ENCODE peak calls at places on chromosomes 13 and 19, in nine cellular contexts. T is GM13976; Q is naive thymus-derived CD4-positive, alpha-beta T cell; E is stimulated activated CD8-positive, alpha-beta memory T cell treated with anti-CD3 and anti-CD28 coated beads, Interleukin-4, amount 100 ng/mL, for 24 hours; J is iris pigment epithelial cell; N is progenitor cell of endocrine pancreas; D is kidney glomerular epithelial cell; R is head of caudate nucleus; M is activated naive CD8-positive, alpha-beta T cell treated with anti-CD3 and anti-CD28 coated beads for 36 hours. F is an unnamed sample.

GRCh38 chr19:23440791-23441190 is 45.5 kb upstream of the ZNF91 start:
- DNase-seq in E (no peak), N (no peak), Q (no peak), R (no peak), D (no peak), J (no peak), M (no peak), T (no peak), F (no peak)

GRCh38 chr19:38850976-38851621 is 1.3 kb upstream of the HNRNPL start:
- DNase-seq in J (peak; percentile 21), N (peak; percentile 19), R (peak; percentile 27), T (no peak), D (no peak), M (peak; percentile 58), E (no peak), Q (no peak), F (peak; percentile 41)

GRCh38 chr13:85970727-85971126 is 171.5 kb upstream of the SLITRK6 start:
- DNase-seq in D (peak; percentile 26), R (no peak), E (no peak), T (no peak), J (no peak), N (no peak), M (no peak), Q (no peak), F (no peak)

GRCh38 chr19:50803633-50804419 is 13.6 kb downstream of the ACP4 start:
- DNase-seq in R (no peak), Q (no peak), E (no peak), J (peak; percentile 18), T (peak; percentile 63), N (no peak), M (peak; percentile 52), D (no peak), F (peak; percentile 48)

GRCh38 chr13:40064723-40065122 is 409.3 kb downstream of the COG6 start:
- DNase-seq in D (no peak), M (no peak), T (no peak), Q (no peak), E (no peak), J (peak; percentile 74), R (no peak), N (no peak), F (no peak)

GRCh38 chr13:78589206-78589605 is 14.1 kb downstream of the POU4F1 start:
- DNase-seq in Q (no peak), R (no peak), M (no peak), T (peak; percentile 53), N (peak; percentile 69), D (no peak), E (no peak), J (no peak), F (no peak)

GRCh38 chr19:14566712-14567077 is 5.2 kb downstream of the NDUFB7 start:
- DNase-seq in M (no peak), J (no peak), D (no peak), T (peak; percentile 9), R (no peak), N (no peak), Q (no peak), E (no peak), F (no peak)

GRCh38 chr13:112803422-112803821 is 113.6 kb downstream of the ATP11A start:
- DNase-seq in R (no peak), N (no peak), J (no peak), E (no peak), D (no peak), M (no peak), Q (no peak), T (peak; percentile 63), F (no peak)

GRCh38 chr19:46579286-46579944 is 21.7 kb upstream of the CALM3 start:
- DNase-seq in J (no peak), M (peak; percentile 48), D (no peak), N (no peak), Q (no peak), T (peak; percentile 47), R (no peak), E (peak; percentile 48), F (peak; percentile 28)

GRCh38 chr13:106117035-106117434 is 418.4 kb downstream of the EFNB2 start:
- DNase-seq in Q (no peak), J (peak; percentile 71), E (no peak), N (no peak), M (no peak), D (no peak), R (no peak), T (no peak), F (no peak)

GRCh38 chr19:3006075-3006767 is 22.9 kb downstream of the TLE2 start:
- DNase-seq in D (no peak), R (no peak), E (no peak), T (no peak), Q (no peak), M (peak; percentile 30), J (no peak), N (no peak), F (no peak)

GRCh38 chr19:33419763-33420080 is 46.2 kb downstream of the CEBPG start:
- DNase-seq in R (no peak), T (no peak), M (no peak), D (no peak), N (no peak), J (no peak), E (no peak), Q (no peak), F (no peak)

GRCh38 chr19:50926144-50926543 is 14.9 kb upstream of the KLK4 start:
- DNase-seq in M (no peak), T (no peak), Q (no peak), D (no peak), R (no peak), J (no peak), E (no peak), N (no peak), F (no peak)

GRCh38 chr19:12648088-12648487 is 18.5 kb downstream of the MAN2B1 start:
- DNase-seq in Q (no peak), E (no peak), N (no peak), M (no peak), R (no peak), J (no peak), T (peak; percentile 28), D (no peak), F (no peak)

GRCh38 chr19:42362342-42362741 is 27.8 kb downstream of the CNFN start:
- DNase-seq in M (no peak), E (no peak), R (no peak), J (no peak), Q (no peak), N (no peak), T (no peak), D (no peak), F (no peak)

GRCh38 chr13:33542309-33543088 is 256.9 kb upstream of the STARD13 start:
- DNase-seq in N (peak; percentile 98), E (peak; percentile 98), R (peak; percentile 96), M (peak; percentile 99), J (peak; percentile 99), T (peak; percentile 91), D (peak; percentile 100), Q (peak; percentile 99), F (peak; percentile 98)

GRCh38 chr13:31431722-31432137 is 232.0 kb downstream of the B3GLCT start:
- DNase-seq in Q (no peak), E (peak; percentile 34), N (peak; percentile 37), D (no peak), J (peak; percentile 25), M (peak; percentile 21), T (peak; percentile 23), R (peak; percentile 47), F (peak; percentile 32)

GRCh38 chr19:33310606-33311325 is 8.4 kb upstream of the CEBPA start:
- DNase-seq in T (no peak), R (no peak), M (no peak), N (no peak), D (no peak), J (no peak), Q (no peak), E (no peak), F (no peak)

GRCh38 chr13:110773480-110773879 is 60.0 kb downstream of the ING1 start:
- DNase-seq in J (no peak), D (no peak), Q (no peak), M (no peak), N (no peak), R (no peak), T (no peak), E (no peak), F (no peak)

GRCh38 chr19:33622505-33622808 is 704 bp downstream of the CHST8 start:
- DNase-seq in M (peak; percentile 4), Q (no peak), R (no peak), J (peak; percentile 9), D (no peak), E (no peak), N (no peak), T (no peak), F (no peak)

GRCh38 chr13:46552302-46552680 is 679 bp upstream of the LRCH1 start:
- DNase-seq in Q (no peak), J (no peak), N (no peak), D (no peak), E (no peak), M (no peak), R (no peak), T (no peak), F (no peak)

GRCh38 chr19:38669532-38669931 is 22.1 kb downstream of the ACTN4 start:
- DNase-seq in T (no peak), J (no peak), M (no peak), E (no peak), N (no peak), R (no peak), Q (no peak), D (no peak), F (no peak)

GRCh38 chr13:22455036-22455435 is 725.7 kb upstream of the SGCG start:
- DNase-seq in D (no peak), R (no peak), T (no peak), M (no peak), N (no peak), Q (no peak), J (no peak), E (no peak), F (no peak)

GRCh38 chr19:57682226-57682766 is 519 bp downstream of the ZNF551 start:
- DNase-seq in T (no peak), Q (no peak), J (peak; percentile 16), N (no peak), M (no peak), D (no peak), E (no peak), R (no peak), F (no peak)

GRCh38 chr19:23554548-23554947 is 132.5 kb downstream of the ZNF675 start:
- DNase-seq in D (no peak), J (no peak), R (no peak), T (no peak), M (no peak), N (no peak), Q (no peak), E (no peak), F (no peak)

GRCh38 chr13:59877933-59878332 is 285.8 kb downstream of the DIAPH3 start:
- DNase-seq in E (no peak), D (no peak), M (no peak), N (no peak), T (no peak), R (no peak), J (no peak), Q (no peak), F (no peak)

GRCh38 chr19:14941189-14941588 is at the start of gene OR7C2:
- DNase-seq in T (no peak), N (no peak), J (no peak), Q (no peak), R (no peak), E (no peak), D (no peak), M (no peak), F (no peak)

GRCh38 chr19:1408300-1409203 is 1.2 kb downstream of the DAZAP1 start:
- DNase-seq in Q (peak; percentile 44), D (peak; percentile 9), M (peak; percentile 70), E (peak; percentile 48), N (peak; percentile 37), T (peak; percentile 70), J (peak; percentile 73), R (no peak), F (peak; percentile 59)

GRCh38 chr19:34189199-34189916 is 17.1 kb downstream of the LSM14A start:
- DNase-seq in M (no peak), T (no peak), Q (no peak), D (no peak), E (no peak), N (no peak), R (no peak), J (no peak), F (no peak)

GRCh38 chr19:16368385-16369305 is 44.0 kb downstream of the KLF2 start:
- DNase-seq in R (no peak), J (no peak), D (no peak), E (no peak), T (no peak), Q (peak; percentile 50), N (no peak), M (no peak), F (no peak)

GRCh38 chr19:10089801-10090375 is 3.8 kb downstream of the SHFL start:
- DNase-seq in D (no peak), M (no peak), T (no peak), E (no peak), J (no peak), Q (no peak), R (no peak), N (no peak), F (no peak)

F was measured in stimulated activated CD4-positive, alpha-beta T cell treated with anti-CD3 and anti-CD28 coated beads, Interleukin-12 subunit alpha, Interleukin-12 subunit beta, amount 100 ng/mL, for 4 hours.